ENCODE peak calls at places on chromosomes 2 and 18, in four cellular contexts. M, T, P and K are unnamed samples.
A peak's percentile ranks its signal among the peaks of the same experiment; 100 is the strongest.

GRCh38 chr2:96839875-96840850 is 3.7 kb downstream of the ANKRD23 start:
- DNase-seq in M (no peak), T (no peak), P (no peak), K (no peak)

GRCh38 chr18:72119082-72119481 is 425.1 kb downstream of the CBLN2 start:
- DNase-seq in M (no peak), T (no peak), P (no peak), K (no peak)

GRCh38 chr18:7575465-7576026 is 8.4 kb downstream of the PTPRM start:
- DNase-seq in M (no peak), T (peak; percentile 34), P (no peak), K (no peak)

GRCh38 chr2:96113951-96114350 is 2.4 kb downstream of the ADRA2B start:
- DNase-seq in M (no peak), T (no peak), P (no peak), K (no peak)

GRCh38 chr18:62199629-62200028 is 12.6 kb downstream of the RELCH start:
- DNase-seq in M (no peak), T (no peak), P (no peak), K (no peak)

GRCh38 chr2:169961911-169962310 is 134.7 kb downstream of the UBR3 start:
- DNase-seq in M (no peak), T (no peak), P (no peak), K (peak; percentile 47)

GRCh38 chr2:151040036-151040435 is 221.6 kb downstream of the RBM43 start:
- DNase-seq in M (no peak), T (no peak), P (no peak), K (no peak)

GRCh38 chr2:82950148-82950547 is 1508.9 kb downstream of the SUCLG1 start:
- DNase-seq in M (no peak), T (no peak), P (no peak), K (no peak)

GRCh38 chr18:75221397-75221796 is 10.8 kb downstream of the TSHZ1 start:
- DNase-seq in M (no peak), T (no peak), P (no peak), K (no peak)

GRCh38 chr2:46350030-46350699 is 53.0 kb downstream of the EPAS1 start:
- DNase-seq in M (no peak), T (peak; percentile 95), P (no peak), K (no peak)

GRCh38 chr2:232398293-232399034 is 8.2 kb upstream of the ALPG start:
- DNase-seq in M (no peak), T (no peak), P (no peak), K (no peak)

GRCh38 chr2:65430515-65431416 is 1.6 kb downstream of the SPRED2 start:
- DNase-seq in M (peak; percentile 77), T (peak; percentile 23), P (peak; percentile 40), K (peak; percentile 52)

GRCh38 chr2:231017250-231017636 is 20.1 kb upstream of the C2orf72 start:
- DNase-seq in M (no peak), T (no peak), P (no peak), K (no peak)

GRCh38 chr2:59149271-59149670 is 908.1 kb upstream of the FANCL start:
- DNase-seq in M (no peak), T (no peak), P (no peak), K (no peak)

GRCh38 chr18:69895081-69896047 is 52.3 kb downstream of the CD226 start:
- DNase-seq in M (no peak), T (no peak), P (no peak), K (no peak)

GRCh38 chr2:43169091-43169936 is 57.1 kb downstream of the ZFP36L2 start:
- DNase-seq in M (peak; percentile 72), T (no peak), P (no peak), K (no peak)

GRCh38 chr2:237505188-237505939 is 18.3 kb downstream of the MLPH start:
- DNase-seq in M (no peak), T (no peak), P (no peak), K (no peak)

GRCh38 chr2:109402980-109403840 is 210.6 kb downstream of the SEPTIN10 start:
- DNase-seq in M (no peak), T (no peak), P (no peak), K (no peak)

GRCh38 chr2:60819155-60819862 is 62.1 kb upstream of the REL start:
- DNase-seq in M (no peak), T (no peak), P (no peak), K (peak; percentile 86)

GRCh38 chr2:170493698-170494097 is 221.4 kb upstream of the SP5 start:
- DNase-seq in M (no peak), T (no peak), P (no peak), K (no peak)

GRCh38 chr2:43159797-43160196 is 66.6 kb downstream of the ZFP36L2 start:
- DNase-seq in M (no peak), T (no peak), P (no peak), K (no peak)

GRCh38 chr2:109171444-109172334 is 42.7 kb downstream of the SH3RF3 start:
- DNase-seq in M (peak; percentile 45), T (peak; percentile 93), P (no peak), K (peak; percentile 75)

GRCh38 chr2:126914811-126915500 is 16.3 kb downstream of the TEX51 start:
- DNase-seq in M (no peak), T (no peak), P (no peak), K (no peak)

GRCh38 chr2:54579682-54580349 is 123.7 kb downstream of the SPTBN1 start:
- DNase-seq in M (peak; percentile 27), T (peak; percentile 60), P (peak; percentile 46), K (no peak)

GRCh38 chr2:32061973-32062861 is 1.1 kb upstream of the SPAST start:
- DNase-seq in M (peak; percentile 23), T (peak; percentile 49), P (no peak), K (peak; percentile 82)

GRCh38 chr2:32063310-32064020 is at the start of gene SPAST:
- DNase-seq in M (peak; percentile 97), T (peak; percentile 99), P (peak; percentile 100), K (peak; percentile 95)

GRCh38 chr2:32061430-32061829 is 1.9 kb upstream of the SPAST start:
- DNase-seq in M (no peak), T (no peak), P (no peak), K (no peak)

GRCh38 chr2:32064713-32065112 is 1.4 kb downstream of the SPAST start:
- DNase-seq in M (no peak), T (no peak), P (no peak), K (no peak)

GRCh38 chr2:32064021-32064678 is 794 bp downstream of the SPAST start:
- DNase-seq in M (no peak), T (peak; percentile 32), P (no peak), K (peak; percentile 17)
- TF ChIP-seq POLR2A in M (peak; percentile 40), T (no peak), P (no peak), K (no peak)

DNA sequence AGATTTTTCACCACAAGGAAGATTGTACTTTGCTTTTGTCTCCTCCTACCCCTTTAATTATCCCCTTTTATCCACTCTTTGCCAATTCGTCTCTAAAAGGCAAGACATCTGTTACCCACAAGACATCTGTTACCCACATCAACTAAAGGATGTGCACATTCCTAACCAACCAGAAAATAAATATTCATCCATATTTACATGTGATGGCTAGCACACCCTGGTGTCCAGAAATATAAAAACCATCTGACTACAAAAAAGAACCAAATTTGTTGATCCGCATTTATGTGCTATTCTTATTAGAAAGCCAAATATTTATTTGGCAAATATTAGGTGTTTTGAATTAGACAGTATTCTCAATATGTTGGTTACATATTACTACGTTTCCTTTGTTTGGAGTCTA is 35.7 kb downstream of the ACVR1C start:
- DNase-seq in M (no peak), T (peak; percentile 15), P (no peak), K (no peak)
- TF ChIP-seq CTCF in M (no peak), T (no peak), P (peak; percentile 20), K (no peak)

DNA sequence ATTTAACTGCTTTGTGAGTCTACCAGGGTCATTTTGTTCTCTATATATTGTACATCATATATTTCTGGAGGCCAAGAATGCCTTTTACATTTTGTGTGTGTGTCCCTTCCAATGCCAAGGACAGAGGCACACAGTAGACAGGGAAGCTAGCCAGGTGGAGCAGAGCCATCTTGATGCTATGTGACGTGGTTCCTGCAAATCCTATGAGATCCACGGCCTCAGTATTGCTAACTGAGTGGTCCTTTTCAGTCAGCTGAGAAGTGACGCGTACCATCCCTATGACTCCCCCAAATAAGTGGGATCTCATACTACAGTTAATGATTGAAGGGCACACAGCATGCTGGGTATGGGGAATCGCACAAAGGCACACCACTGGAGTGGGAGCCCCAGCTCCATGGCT is 27.3 kb downstream of the CCDC141 start:
- DNase-seq in M (no peak), T (no peak), P (no peak), K (no peak)
- TF ChIP-seq POLR2A in M (no peak), T (no peak), P (no peak), K (no peak)

GRCh38 chr2:217893440-217893839 is 109.4 kb downstream of the TNS1 start:
- DNase-seq in M (no peak), T (no peak), P (no peak), K (no peak)

GRCh38 chr2:217889656-217890055 is 113.1 kb downstream of the TNS1 start:
- DNase-seq in M (no peak), T (no peak), P (no peak), K (no peak)

GRCh38 chr2:217892560-217892959 is 110.2 kb downstream of the TNS1 start:
- DNase-seq in M (no peak), T (no peak), P (no peak), K (no peak)

GRCh38 chr2:217887841-217888665 is 114.7 kb downstream of the TNS1 start:
- DNase-seq in M (peak; percentile 42), T (peak; percentile 79), P (no peak), K (no peak)

GRCh38 chr2:217890445-217890844 is 112.3 kb downstream of the TNS1 start:
- DNase-seq in M (no peak), T (peak; percentile 63), P (peak; percentile 21), K (no peak)
- TF ChIP-seq CTCF in M (no peak), T (peak; percentile 30), P (peak; percentile 27), K (no peak)

GRCh38 chr2:163518762-163519161 is 217.0 kb downstream of the FIGN start:
- DNase-seq in M (no peak), T (no peak), P (no peak), K (no peak)
- TF ChIP-seq POLR2A in M (no peak), T (no peak), P (no peak), K (no peak)